ENCODE peak calls at places on chromosomes 5 and 9, in four cellular contexts. V is PC-3, Y is adrenal gland, C is tibial artery. N is an unnamed sample.

GRCh38 chr9:129177443-129177790 is 644 bp downstream of the IER5L start:
- DNase-seq in Y (no peak), C (no peak), V (no peak), N (no peak)

GRCh38 chr5:168409601-168410458 is 76.4 kb upstream of the RARS1 start:
- DNase-seq in Y (no peak), C (no peak), V (peak; percentile 62), N (no peak)

GRCh38 chr5:31319338-31319737 is 125.9 kb downstream of the CDH6 start:
- DNase-seq in C (no peak), V (no peak), Y (no peak), N (no peak)

GRCh38 chr5:116487045-116487444 is 87.6 kb downstream of the SEMA6A start:
- DNase-seq in C (no peak), V (no peak), Y (no peak), N (no peak)

GRCh38 chr5:55636711-55637110 is 75.4 kb downstream of the SLC38A9 start:
- DNase-seq in V (peak; percentile 3), C (peak; percentile 28), Y (peak; percentile 85), N (peak; percentile 50)

GRCh38 chr9:12753931-12754330 is 20.9 kb upstream of the LURAP1L start:
- DNase-seq in Y (no peak), V (no peak), C (no peak), N (no peak)

GRCh38 chr5:102450313-102450990 is 48.3 kb downstream of the SLCO6A1 start:
- DNase-seq in V (peak; percentile 72), Y (no peak), C (no peak), N (no peak)

GRCh38 chr9:20940447-20941176 is 90.8 kb downstream of the HACD4 start:
- DNase-seq in C (no peak), Y (no peak), V (no peak), N (no peak)

GRCh38 chr9:19894975-19895374 is 106.1 kb upstream of the SLC24A2 start:
- DNase-seq in C (no peak), V (no peak), Y (no peak), N (no peak)

GRCh38 chr5:55920784-55921183 is 69.6 kb downstream of the IL31RA start:
- DNase-seq in Y (no peak), C (no peak), V (peak; percentile 29), N (no peak)

GRCh38 chr9:100281069-100281468 is 71.7 kb downstream of the TEX10 start:
- DNase-seq in V (no peak), C (no peak), Y (no peak), N (no peak)

GRCh38 chr9:115300896-115301295 is 182.9 kb upstream of the TNC start:
- DNase-seq in V (no peak), Y (no peak), C (no peak), N (no peak)

DNA sequence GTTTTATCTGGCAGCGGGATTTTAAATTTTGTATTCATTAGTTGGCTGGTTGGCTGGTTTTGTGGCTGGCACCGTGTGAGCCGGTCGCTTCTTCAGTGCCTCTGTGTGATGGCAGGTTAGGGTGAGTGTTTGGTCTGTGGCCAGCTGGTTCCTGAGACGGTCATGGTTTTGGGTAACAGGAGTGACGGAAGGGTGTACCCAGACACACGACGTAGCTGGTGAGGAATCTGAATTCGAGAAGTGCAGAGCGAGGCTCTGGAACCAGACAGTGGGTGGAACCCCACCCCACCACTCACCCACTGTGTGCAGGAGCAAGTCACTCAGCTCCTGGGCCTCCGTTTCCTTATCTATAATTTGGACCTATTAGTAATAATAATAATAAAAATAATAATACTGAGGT is 2.7 kb downstream of the BTNL9 start:
- DNase-seq in Y (peak; percentile 33), V (no peak), C (no peak), N (no peak)
- H3K4me3 ChIP-seq in Y (no peak overlapping the region), V (no peak overlapping the region), C (no peak overlapping the region), N (peak overlapping the region; percentile 38)

DNA sequence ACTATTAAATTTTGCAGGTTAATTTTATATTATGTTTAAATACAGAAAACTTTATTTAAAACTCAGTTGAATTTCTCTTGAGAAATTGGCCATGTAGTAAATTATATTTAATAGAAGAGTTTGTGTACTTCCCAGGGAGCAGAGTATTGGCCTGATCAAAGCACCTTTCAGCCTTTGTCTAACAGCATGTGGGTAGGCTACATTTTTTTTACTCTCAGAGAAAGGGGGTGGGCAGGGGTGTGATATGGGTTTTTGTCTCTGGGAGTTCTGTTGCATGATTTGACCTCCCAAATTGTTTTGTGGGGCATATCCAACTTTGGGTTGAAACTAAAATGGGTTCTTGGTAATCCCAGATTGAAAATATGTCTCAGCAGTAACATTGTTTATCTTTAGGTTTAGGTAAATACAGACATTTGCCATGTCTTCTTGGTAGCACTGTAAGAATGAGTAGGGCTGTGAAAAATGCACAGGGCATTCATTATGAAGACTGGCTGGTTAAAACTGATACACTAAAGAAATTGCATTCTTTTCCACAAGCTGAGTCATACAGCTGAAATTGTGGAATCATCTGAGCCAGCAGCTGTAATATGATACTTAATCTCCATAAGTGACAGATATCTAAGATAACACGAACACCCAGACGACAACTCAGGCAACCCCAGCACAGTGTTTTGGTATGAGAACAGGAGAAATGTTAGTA is 75.4 kb upstream of the CDKN2B start:
- DNase-seq in Y (peak; percentile 77), C (no peak), V (peak; percentile 92), N (no peak)
- H3K27ac ChIP-seq in Y (no peak overlapping the region), C (no peak overlapping the region), V (peak overlapping the region; percentile 95), N (no peak overlapping the region)

GRCh38 chr5:135355182-135355581 is 43.8 kb downstream of the MACROH2A1 start:
- DNase-seq in V (no peak), Y (no peak), C (no peak), N (no peak)
- H3K4me1 ChIP-seq in V (no peaks in the 10 kb centered on the region), Y (peaks cover 35% of the 10 kb centered on the region), C (peaks cover 25% of the 10 kb centered on the region), N (peaks cover 51% of the 10 kb centered on the region)

GRCh38 chr9:133945977-133946753 is 46.0 kb downstream of the VAV2 start:
- DNase-seq in C (no peak), V (no peak), Y (no peak), N (no peak)
- H3K4me3 ChIP-seq in C (no peak overlapping the region), V (no peak overlapping the region), Y (no peak overlapping the region), N (no peak overlapping the region)

DNA sequence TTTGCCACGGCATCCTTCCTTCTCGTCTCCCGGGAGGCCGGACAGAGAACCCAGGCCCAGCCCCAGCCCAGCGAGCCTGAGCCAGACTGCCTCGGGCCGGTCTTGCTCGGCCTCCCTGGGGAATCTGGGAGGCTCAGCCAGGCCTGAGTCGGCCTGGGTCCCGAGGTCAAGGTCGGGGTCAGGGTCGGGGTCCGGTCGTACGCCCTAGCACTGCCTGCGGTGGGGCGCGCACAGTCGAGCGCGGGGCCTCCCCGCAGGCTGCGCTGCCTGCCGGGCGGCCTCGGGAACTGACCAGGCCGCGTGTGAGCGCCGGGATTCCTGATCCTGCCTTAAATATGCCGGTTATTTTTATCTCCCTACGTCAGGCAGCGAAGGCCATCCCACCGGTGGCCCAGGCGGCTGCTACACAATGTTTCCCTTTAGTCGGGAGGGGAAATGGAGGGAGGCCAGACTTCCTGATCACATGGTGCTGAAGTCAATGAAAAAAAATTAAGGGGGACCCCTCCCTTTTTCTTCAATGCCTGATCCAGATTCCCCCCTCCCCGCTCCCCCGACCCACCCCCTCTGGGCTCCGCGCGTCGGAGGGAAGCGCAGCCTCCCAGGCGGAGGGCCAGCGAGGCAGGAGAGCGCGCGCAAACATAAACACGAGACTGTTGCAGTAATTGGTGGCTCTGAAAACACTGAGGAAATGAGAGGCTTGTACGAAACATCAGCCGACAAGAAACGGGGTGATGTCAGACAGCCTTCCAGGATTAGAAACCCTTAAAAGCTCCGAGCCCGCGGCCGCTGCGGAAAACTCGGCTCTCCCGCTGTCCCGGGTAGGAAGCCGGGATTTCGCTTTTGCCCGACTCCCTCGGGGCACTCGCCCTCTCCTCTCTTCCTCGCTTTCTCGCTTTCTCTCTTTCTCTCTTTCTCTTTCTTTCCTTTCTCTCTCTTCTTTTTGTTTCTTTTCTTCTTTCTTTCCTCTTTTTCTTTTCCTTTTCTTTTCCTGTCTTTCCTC is 148.2 kb upstream of the KLF4 start:
- DNase-seq in C (peak; percentile 98), V (peak; percentile 31), Y (peak; percentile 98), N (peak; percentile 87)
- H3K27ac ChIP-seq in C (peak overlapping the region; percentile 99), V (no peak overlapping the region), Y (peak overlapping the region; percentile 71), N (peak overlapping the region; percentile 94)

DNA sequence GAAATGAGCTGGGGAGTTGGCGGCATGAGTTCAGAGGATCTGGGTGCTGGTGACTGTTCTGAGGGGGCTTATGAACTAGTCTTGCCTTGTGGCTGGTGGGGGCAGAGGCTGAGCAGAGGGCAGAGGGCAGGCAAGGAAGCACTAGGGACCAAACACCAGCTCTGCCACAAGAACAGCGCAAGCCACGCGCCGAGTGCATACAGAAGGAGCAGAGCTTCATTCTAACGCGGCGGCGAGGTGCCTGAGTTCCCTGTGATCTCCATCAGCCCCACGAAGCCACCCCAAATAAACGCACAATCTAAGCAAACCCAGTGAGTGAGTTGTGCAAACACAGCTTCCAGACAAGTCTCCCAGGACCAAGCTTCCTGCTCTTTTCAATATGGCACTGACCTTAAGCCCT is 110.6 kb upstream of the ALDH1B1 start:
- DNase-seq in Y (no peak), V (no peak), C (no peak), N (no peak)
- H3K4me1 ChIP-seq in Y (no peaks in the 10 kb centered on the region), V (peaks cover under 1% of the 10 kb centered on the region), C (no peaks in the 10 kb centered on the region), N (no peaks in the 10 kb centered on the region)

DNA sequence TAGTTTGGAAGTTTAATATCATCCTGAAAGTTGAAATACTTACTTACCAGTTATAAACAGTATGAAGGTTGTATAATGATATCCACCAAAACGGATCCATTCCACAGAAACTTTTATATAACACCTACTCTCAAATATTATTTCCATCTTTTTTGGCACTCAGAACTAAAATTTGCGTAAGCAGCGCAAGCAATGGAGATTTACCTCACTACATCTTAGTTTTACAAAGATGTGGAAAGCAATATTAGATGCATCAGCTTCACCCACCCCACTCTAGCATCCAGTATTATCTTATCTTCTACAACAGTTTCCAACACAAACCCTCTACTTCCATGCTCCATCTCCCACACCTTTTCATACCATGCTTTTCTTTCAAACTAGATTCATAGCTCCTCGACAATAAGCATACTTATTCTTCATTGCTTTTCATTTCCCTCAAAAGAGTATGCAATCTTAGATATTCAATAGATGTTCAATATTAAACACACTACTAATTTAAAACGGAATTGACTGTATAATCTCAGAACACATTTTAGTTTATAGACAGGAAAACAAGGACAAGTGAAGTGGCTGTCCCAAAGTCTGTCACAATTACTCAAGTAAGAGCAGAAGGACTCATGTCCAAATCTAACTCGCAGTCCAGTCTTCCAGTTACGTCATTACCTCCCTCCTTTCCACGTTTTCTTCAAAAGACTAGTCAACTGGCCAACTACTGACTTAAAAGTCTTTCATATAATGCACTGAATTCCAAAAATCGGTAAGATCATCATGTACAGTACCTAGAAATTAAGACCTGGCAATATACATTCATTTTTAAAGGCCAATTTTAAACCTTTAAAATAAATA is 2.2 kb downstream of the PPP2CA start:
- DNase-seq in C (no peak), V (peak; percentile 7), Y (no peak), N (no peak)
- H3K4me3 ChIP-seq in C (peak overlapping the region; percentile 93), V (peak overlapping the region; percentile 100), Y (no peak overlapping the region), N (peak overlapping the region; percentile 90)